ENCODE peak calls at places on chromosomes 12 and 14, in five cellular contexts. V is A549, D is HepG2, U is H1, W is K562. K is an unnamed sample.

GRCh38 chr12:51941011-51941561 is 10.4 kb upstream of the ACVR1B start:
- DNase-seq in W (no peak), V (no peak), U (no peak), D (no peak), K (no peak)

GRCh38 chr12:114656906-114657596 is 26.9 kb downstream of the TBX3 start:
- DNase-seq in D (peak), W (no peak), V (no peak), U (no peak), K (no peak)

GRCh38 chr14:52265248-52265647 is 2.2 kb upstream of the PTGDR start:
- DNase-seq in D (no peak), V (no peak), W (no peak), U (no peak), K (peak)

GRCh38 chr14:43166163-43166562 is 1340.9 kb downstream of the FSCB start:
- DNase-seq in D (no peak), U (no peak), V (no peak), W (no peak), K (no peak)

GRCh38 chr14:99330316-99331240 is 58.6 kb upstream of the BCL11B start:
- DNase-seq in U (no peak), D (no peak), V (no peak), W (no peak), K (no peak)

GRCh38 chr14:30521899-30522736 is 36.8 kb upstream of the G2E3 start:
- DNase-seq in U (no peak), W (peak), V (peak), D (peak), K (peak)

GRCh38 chr12:26822051-26822450 is 10.9 kb downstream of the ITPR2 start:
- DNase-seq in V (no peak), W (no peak), U (no peak), D (no peak), K (peak)

GRCh38 chr14:100317897-100318808 is 5.0 kb upstream of the SLC25A47 start:
- DNase-seq in W (peak), D (no peak), V (peak), U (peak), K (peak)

GRCh38 chr14:87992720-87993484 is at the start of gene GALC:
- DNase-seq in W (peak), U (peak), V (peak), D (no peak), K (peak)

GRCh38 chr14:57982802-57983201 is 116.9 kb upstream of the SLC35F4 start:
- DNase-seq in V (no peak), W (no peak), U (no peak), D (no peak), K (no peak)

GRCh38 chr12:131067993-131068942 is 114.6 kb downstream of the ADGRD1 start:
- DNase-seq in V (no peak), W (no peak), D (no peak), U (no peak), K (no peak)

GRCh38 chr12:28089363-28089762 is 100.9 kb upstream of the CCDC91 start:
- DNase-seq in U (no peak), W (no peak), V (peak), D (no peak), K (peak)

GRCh38 chr14:78637903-78638302 is 467.7 kb downstream of the NRXN3 start:
- DNase-seq in U (no peak), W (no peak), D (no peak), V (no peak), K (no peak)

GRCh38 chr14:78638926-78639325 is 468.8 kb downstream of the NRXN3 start:
- DNase-seq in W (no peak), U (no peak), V (no peak), D (no peak), K (no peak)

GRCh38 chr14:78637489-78637888 is 467.3 kb downstream of the NRXN3 start:
- DNase-seq in V (no peak), W (no peak), D (no peak), U (no peak), K (no peak)

GRCh38 chr14:78631551-78631950 is 461.4 kb downstream of the NRXN3 start:
- DNase-seq in D (no peak), V (no peak), W (no peak), U (no peak), K (no peak)

DNA sequence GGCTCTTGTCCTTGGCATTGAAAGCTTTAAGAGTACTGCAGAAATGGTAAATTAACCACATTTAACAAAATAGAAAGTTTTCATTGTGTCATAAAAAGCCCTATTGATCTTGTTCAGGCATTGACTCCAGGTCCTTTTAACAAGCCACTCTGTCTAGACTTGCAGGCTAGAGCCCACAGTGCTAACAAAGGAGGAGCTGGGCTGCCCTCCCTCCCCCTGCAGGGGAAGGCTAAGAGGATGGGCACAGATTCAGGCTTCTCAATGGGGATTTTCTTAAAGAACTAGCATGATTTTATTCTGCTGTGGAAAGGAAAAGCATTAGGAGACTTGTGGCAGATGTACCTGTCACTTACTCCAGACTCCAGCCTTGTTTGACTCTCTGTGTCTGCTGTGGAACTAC is 463.6 kb downstream of the NRXN3 start:
- DNase-seq in D (no peak), W (no peak), V (no peak), U (no peak), K (no peak)
- TF ChIP-seq JUN in D (no peak), W (no peak), V (no peak), U (no peak), K (no peak)

GRCh38 chr14:90983560-90983959 is 76.9 kb downstream of the RPS6KA5 start:
- DNase-seq in U (no peak), W (no peak), D (no peak), V (no peak), K (no peak)
- H3K4me2 ChIP-seq in U (no peak), W (no peak), D (no peak), V (no peak), K (no peak)

DNA sequence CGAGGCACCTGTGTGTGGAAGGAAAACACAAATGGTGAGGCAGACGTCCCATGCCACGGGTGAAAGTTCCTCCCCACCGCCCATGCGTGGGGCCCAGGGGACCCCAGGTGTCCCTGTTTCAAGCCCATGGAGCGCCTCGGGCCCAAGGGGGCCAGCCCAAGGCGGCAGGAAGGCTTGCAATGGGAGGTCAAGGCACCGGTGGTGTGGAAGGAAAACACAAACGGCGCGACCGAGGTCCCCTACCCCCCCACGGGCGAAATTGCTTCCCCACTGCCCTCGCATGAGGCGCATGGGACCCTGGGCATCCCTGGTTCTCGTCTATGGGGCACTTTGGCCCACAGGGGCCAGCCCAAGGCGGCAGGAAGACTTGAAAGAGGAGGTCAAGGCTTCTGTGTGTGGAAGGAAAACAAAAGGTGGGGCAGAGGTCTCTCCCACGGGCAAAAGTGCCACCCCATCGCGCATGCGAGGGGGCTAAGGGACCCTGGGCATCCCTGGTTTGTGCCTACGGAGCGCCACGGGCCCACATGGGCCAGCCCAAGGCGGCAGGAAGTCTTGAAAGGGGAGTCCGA is 379.4 kb downstream of the ALG10 start:
- DNase-seq in U (no peak), D (no peak), V (no peak), W (peak), K (no peak)
- TF ChIP-seq MAX in U (no peak), D (no peak), V (no peak), W (no peak), K (no peak)

GRCh38 chr12:58668233-58668632 is 252.1 kb downstream of the LRIG3 start:
- DNase-seq in W (no peak), V (no peak), U (no peak), D (no peak), K (no peak)
- TF ChIP-seq JUN in W (no peak), V (no peak), U (no peak), D (no peak), K (no peak)

GRCh38 chr12:110307372-110307771 is 26.3 kb downstream of the ATP2A2 start:
- DNase-seq in W (no peak), D (no peak), U (no peak), V (no peak), K (no peak)
- H3K4me2 ChIP-seq in W (no peak), D (no peak), U (no peak), V (peak), K (no peak)

GRCh38 chr12:104121001-104121400 is 17.0 kb downstream of the NFYB start:
- DNase-seq in V (peak), U (no peak), D (no peak), W (no peak), K (peak)

GRCh38 chr12:104122298-104122697 is 15.7 kb downstream of the NFYB start:
- DNase-seq in D (no peak), W (no peak), V (no peak), U (no peak), K (no peak)
- TF ChIP-seq MAX in D (no peak), W (no peak), V (no peak), U (no peak), K (no peak)

DNA sequence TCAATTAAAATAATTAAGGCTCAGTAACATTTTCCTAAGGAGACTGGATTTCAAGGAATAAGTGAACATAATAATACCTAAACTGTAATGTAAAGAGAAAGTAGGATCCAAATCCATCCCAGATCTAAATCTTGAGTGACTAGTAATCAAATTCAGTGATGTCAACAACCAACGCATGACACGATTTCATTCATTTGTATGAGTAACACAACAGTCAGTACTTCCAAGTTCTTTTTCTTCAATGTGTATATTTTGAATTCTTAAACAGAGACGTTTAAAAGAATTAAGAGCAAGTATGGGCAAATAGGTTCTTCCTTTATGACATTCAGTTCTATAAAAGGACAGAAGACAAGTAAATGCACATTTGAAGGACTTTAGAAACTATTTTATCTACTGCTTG is 104.3 kb upstream of the CNTN1 start:
- DNase-seq in U (no peak), V (no peak), W (no peak), D (no peak), K (no peak)
- TF ChIP-seq JUN in U (no peak), V (no peak), W (no peak), D (no peak), K (no peak)

GRCh38 chr12:106074361-106074705 is 64.4 kb downstream of the NUAK1 start:
- DNase-seq in U (no peak), W (no peak), D (no peak), V (no peak), K (no peak)

GRCh38 chr12:106073179-106073578 is 65.6 kb downstream of the NUAK1 start:
- DNase-seq in W (no peak), D (no peak), U (no peak), V (no peak), K (no peak)

GRCh38 chr12:106072751-106073150 is 66.0 kb downstream of the NUAK1 start:
- DNase-seq in W (no peak), D (no peak), U (no peak), V (no peak), K (no peak)

GRCh38 chr12:106071686-106072085 is 67.1 kb downstream of the NUAK1 start:
- DNase-seq in U (no peak), V (no peak), D (no peak), W (no peak), K (no peak)

DNA sequence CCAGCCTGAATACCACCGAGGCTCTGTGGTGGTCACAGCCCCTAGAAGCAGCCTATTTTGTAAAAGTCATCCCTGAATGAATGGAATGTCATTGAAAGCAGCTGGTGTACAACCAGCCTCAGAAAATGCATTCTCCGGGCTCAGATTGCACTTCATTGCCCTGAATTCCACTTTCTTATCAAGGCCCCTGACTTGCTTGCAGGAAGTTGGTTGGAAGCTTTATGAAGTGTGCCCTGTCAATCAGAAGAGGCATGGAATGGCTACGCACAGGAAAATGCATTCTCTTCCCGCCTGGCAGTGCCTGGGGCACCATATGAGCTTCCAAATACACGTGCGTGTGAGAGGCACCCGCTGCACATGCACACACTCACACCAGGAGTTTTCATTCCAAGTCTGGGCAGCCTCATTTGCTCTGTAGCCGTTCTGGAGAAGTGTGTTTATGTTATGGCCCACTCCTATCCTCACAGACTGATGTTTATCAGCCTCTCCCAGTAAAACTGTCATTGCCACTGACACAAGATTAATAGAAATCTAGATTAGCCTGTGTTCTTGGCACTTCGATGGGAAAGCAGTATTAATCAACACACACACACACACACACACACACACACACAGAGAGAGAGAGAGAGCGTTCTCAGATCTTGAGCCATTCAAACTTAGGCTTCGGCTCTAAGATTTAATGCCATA is 63.9 kb downstream of the NUAK1 start:
- DNase-seq in W (no peak), V (no peak), D (no peak), U (no peak), K (peak)
- H3K4me2 ChIP-seq in W (no peak), V (no peak), D (no peak), U (no peak), K (no peak)

GRCh38 chr12:7156259-7157197 is 26.4 kb downstream of the CLSTN3 start:
- DNase-seq in V (no peak), D (no peak), W (no peak), U (no peak), K (no peak)

GRCh38 chr12:7157391-7157790 is 27.2 kb downstream of the CLSTN3 start:
- DNase-seq in U (no peak), V (no peak), D (no peak), W (no peak), K (no peak)

GRCh38 chr12:7160183-7160582 is 29.3 kb upstream of the PEX5 start:
- DNase-seq in V (no peak), U (no peak), D (no peak), W (no peak), K (no peak)

GRCh38 chr12:7161327-7161726 is 28.2 kb upstream of the PEX5 start:
- DNase-seq in W (no peak), V (no peak), D (no peak), U (no peak), K (no peak)

DNA sequence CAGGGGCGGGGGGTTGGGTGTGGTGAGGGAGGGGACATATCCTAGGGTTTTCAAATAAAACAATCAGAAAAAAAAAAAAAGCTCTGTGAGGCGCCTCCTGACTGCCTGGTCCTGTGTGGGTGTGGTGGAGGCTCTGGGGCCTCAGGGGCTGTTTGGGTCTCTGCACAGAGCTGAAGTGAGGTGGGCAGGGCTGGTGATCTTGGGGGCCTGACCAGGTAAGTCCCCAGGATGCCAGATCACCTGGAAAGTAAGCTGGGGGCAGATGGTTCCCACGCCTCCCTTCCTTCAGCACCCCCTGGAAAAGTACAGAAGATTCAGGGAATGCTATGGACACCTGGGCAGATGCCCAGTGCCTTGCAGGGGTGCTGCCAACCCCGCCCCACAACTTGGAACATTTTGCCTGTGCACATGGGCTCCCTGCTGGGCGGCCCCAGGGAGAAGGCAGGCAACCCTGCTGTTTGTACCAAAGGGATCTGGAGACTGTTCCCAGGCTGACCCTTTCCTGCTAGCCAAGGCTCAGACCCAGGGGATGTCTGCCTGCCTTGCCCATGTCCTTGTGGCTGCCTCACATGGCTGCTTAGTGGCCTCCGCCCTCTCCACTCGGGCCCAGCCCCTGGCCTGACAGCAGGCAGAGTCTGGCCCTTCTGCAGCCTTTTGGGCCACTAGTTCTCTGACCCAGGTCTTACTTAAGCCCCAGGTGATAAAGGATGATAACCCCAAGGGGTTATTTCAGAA is 28.9 kb downstream of the CLSTN3 start:
- DNase-seq in V (no peak), U (no peak), W (no peak), D (no peak), K (no peak)
- TF ChIP-seq MAX in V (no peak), U (no peak), W (no peak), D (no peak), K (no peak)

K was measured in endothelial cell of umbilical vein.